ENCODE peak calls at places on chromosome 17, in four cellular contexts. X, B, Y and A are unnamed samples.

GRCh38 chr17:10927712-10928111 is 89.8 kb upstream of the PIRT start:
- DNase-seq in B (no peak), X (no peak), Y (no peak), A (no peak)

GRCh38 chr17:36849871-36850348 is 87.4 kb upstream of the LHX1 start:
- DNase-seq in X (no peak), B (no peak), Y (no peak), A (no peak)

GRCh38 chr17:34011599-34011998 is 243.5 kb upstream of the CCL2 start:
- DNase-seq in B (no peak), Y (no peak), X (no peak), A (no peak)

GRCh38 chr17:75087558-75088453 is at the start of gene SLC16A5:
- DNase-seq in B (peak; percentile 97), X (peak; percentile 91), Y (peak; percentile 92), A (no peak)

GRCh38 chr17:2068589-2069051 is 13.7 kb downstream of the HIC1 start:
- DNase-seq in Y (no peak), B (no peak), X (no peak), A (no peak)

GRCh38 chr17:82216301-82217119 is 3.9 kb upstream of the CCDC57 start:
- DNase-seq in B (no peak), X (peak; percentile 66), Y (peak; percentile 85), A (no peak)

GRCh38 chr17:17924857-17925250 is 47.3 kb downstream of the TOM1L2 start:
- DNase-seq in X (no peak), B (no peak), Y (no peak), A (no peak)

GRCh38 chr17:17203173-17203730 is 2.9 kb downstream of the PLD6 start:
- DNase-seq in Y (no peak), B (no peak), X (no peak), A (no peak)

GRCh38 chr17:43861960-43862359 is 15.0 kb downstream of the CD300LG start:
- DNase-seq in B (no peak), Y (no peak), X (no peak), A (no peak)

GRCh38 chr17:78716814-78717393 is 65.2 kb downstream of the CYTH1 start:
- DNase-seq in B (no peak), X (peak; percentile 76), Y (peak; percentile 84), A (no peak)

GRCh38 chr17:36525113-36525512 is 9.6 kb downstream of the MYO19 start:
- DNase-seq in B (no peak), Y (no peak), X (no peak), A (no peak)

GRCh38 chr17:81576621-81577277 is 24.6 kb upstream of the FAAP100 start:
- DNase-seq in X (no peak), Y (no peak), B (no peak), A (no peak)

GRCh38 chr17:8726477-8726876 is 18.2 kb downstream of the CCDC42 start:
- DNase-seq in X (no peak), Y (no peak), B (no peak), A (no peak)

GRCh38 chr17:79070266-79070880 is 4.3 kb upstream of the ENGASE start:
- DNase-seq in Y (no peak), X (no peak), B (no peak), A (no peak)

GRCh38 chr17:38705523-38705802 is 390 bp downstream of the MLLT6 start:
- DNase-seq in X (no peak), B (no peak), Y (no peak), A (no peak)

GRCh38 chr17:70906808-70907207 is 737.5 kb downstream of the KCNJ2 start:
- DNase-seq in Y (no peak), B (no peak), X (peak; percentile 20), A (no peak)

DNA sequence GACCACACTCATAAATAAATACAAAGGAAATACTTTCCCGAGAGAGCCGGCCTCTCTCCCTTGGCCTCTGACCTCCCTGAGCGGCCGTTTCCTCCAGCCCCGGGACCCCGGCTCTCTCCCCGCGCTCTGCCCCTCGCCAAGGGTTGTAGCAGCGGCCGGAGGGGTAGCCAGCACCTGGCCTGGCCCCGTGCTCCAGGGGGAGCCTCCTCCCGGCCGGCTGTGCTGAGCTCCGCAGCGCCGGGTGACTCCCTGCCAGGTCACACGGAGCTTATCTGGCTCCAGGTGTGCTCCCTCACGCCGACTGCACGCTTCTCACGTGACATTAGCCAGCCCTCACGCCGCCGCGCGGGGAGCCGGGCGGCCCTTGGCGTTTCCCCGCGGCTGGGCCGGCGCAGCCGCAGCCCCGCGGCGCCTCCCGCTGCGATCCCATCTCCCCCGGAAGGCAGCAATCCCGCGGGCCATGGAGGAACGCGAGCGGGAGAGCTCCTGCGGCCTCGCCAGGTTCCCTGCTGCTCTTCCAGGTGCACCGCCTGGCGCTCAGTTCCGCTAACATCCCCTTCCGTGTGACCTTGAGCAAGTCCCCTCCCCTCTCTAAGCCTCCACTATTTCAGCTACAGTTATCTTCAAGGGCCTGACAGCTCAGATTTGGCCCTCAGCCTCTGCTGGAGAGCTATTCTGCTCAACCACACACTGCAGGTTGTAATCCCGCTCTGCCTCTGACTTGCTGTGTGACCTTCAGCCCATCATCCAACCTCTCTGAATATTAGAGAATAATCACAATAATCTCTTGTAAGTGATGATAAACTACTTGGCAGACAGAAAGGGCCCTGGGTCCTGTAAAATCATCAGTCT is 3.5 kb downstream of the MYO18A start:
- DNase-seq in X (peak; percentile 52), B (no peak), Y (peak; percentile 83), A (no peak)
- TF ChIP-seq CTCF in X (no peak), B (peak; percentile 10), Y (no peak), A (no peak)

DNA sequence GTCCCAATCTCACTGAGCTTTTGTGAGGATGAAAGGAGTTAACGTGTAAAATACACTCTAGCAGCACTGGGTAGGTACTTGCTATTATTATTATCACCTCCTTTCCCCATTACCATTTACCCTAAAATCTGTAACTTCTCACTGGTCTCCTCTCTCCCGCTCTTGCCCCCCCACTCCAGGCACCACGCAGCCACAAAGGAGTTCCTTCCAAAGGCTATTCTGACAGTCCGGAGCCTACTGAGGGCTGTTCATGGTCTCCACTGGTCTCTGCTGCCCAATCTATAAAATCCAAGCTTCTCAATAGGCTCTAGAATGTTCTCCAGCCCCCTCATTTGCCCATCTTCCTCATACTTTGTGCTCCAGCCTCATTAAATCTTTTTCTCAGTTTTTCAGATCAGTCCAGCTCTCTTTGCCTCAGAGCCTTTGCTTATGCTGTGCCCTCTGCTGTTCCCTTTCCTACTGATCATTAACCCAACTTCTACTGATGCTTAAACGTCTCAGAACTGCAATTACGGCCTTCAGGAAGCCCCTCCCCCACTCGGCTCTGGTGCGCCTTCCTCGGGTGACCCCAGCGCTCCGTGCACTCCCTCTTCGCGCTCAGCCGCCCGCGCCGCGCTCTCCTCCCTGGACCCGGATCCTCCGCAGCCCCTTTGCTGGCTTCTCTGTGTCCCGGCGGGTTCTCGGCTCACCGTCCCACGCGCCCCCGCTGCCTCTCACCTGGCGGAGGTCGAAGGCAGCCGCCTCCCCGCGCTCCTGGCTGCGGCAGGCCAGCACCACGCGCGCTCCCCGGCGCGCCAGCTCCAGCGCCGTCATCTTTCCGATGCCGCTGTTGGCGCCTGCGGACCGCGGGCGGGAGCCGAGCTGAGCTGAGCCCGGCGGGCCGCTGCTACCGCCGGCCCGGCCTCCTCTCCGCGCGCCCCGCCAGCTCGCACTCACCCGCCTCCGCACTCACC is 737 bp downstream of the DHRS13 start:
- DNase-seq in Y (peak; percentile 78), X (peak; percentile 48), B (no peak), A (no peak)
- TF ChIP-seq CTCF in Y (no peak), X (no peak), B (no peak), A (no peak)

DNA sequence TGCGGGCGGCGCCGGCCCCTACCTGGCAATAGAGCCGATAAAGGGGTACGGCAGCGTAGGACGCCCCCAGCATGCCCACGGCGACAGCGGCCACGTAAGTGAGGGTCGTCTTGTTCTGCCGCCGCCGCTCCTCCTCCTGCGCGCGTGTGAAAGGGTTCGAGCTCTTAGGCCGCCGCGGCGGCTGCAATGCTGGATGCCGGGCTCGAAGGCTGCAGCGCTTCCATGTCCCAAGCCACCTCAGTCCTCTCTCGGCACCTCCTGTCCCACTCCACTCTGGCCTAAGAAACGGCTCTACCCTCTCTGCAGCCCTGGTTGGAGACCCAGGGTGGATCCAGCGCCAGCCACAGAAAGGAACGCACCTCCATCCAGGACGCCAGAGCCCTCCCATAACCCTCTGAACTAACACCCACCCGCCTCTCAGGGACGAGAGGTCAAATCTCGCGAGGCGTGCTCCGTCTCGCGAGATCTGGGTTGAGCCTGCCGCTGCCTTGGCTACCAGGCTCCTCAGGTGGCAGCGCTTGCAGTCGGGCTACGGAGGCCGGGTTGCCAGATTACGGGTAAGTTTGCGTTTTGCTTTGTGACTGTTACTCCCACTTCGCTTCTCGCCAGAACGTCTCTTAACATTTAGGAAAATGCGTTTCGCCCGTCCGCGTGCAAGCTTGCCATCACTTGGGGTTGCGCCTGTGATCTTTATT is at the start of the genes COX11 and STXBP4:
- DNase-seq in B (peak; percentile 97), X (peak; percentile 94), Y (peak; percentile 98), A (peak; percentile 78)
- TF ChIP-seq CTCF in B (no peak), X (peak; percentile 60), Y (no peak), A (peak; percentile 24)

GRCh38 chr17:14805348-14805747 is 459.8 kb downstream of the PMP22 start:
- DNase-seq in B (no peak), Y (no peak), X (no peak), A (no peak)
- TF ChIP-seq CTCF in B (no peak), Y (no peak), X (no peak), A (no peak)

GRCh38 chr17:76585649-76586593 is at the start of gene ST6GALNAC2:
- DNase-seq in X (peak; percentile 69), B (no peak), Y (peak; percentile 76), A (no peak)
- TF ChIP-seq CTCF in X (peak; percentile 63), B (peak; percentile 52), Y (no peak), A (peak; percentile 7)

GRCh38 chr17:4903051-4903818 is at the start of gene CHRNE:
- DNase-seq in B (peak; percentile 94), Y (peak; percentile 95), X (peak; percentile 51), A (peak; percentile 42)
- TF ChIP-seq CTCF in B (peak; percentile 80), Y (peak; percentile 63), X (peak; percentile 83), A (peak; percentile 72)

GRCh38 chr17:50514936-50515702 is 6.9 kb downstream of the MYCBPAP start:
- DNase-seq in B (no peak), X (peak; percentile 42), Y (no peak), A (no peak)

GRCh38 chr17:50518265-50519023 is 10.2 kb downstream of the MYCBPAP start:
- DNase-seq in B (no peak), Y (no peak), X (no peak), A (no peak)

GRCh38 chr17:50517504-50518264 is 9.4 kb downstream of the MYCBPAP start:
- DNase-seq in X (no peak), Y (no peak), B (no peak), A (no peak)

GRCh38 chr17:50519141-50519834 is 11.0 kb downstream of the MYCBPAP start:
- DNase-seq in X (no peak), Y (no peak), B (no peak), A (no peak)

DNA sequence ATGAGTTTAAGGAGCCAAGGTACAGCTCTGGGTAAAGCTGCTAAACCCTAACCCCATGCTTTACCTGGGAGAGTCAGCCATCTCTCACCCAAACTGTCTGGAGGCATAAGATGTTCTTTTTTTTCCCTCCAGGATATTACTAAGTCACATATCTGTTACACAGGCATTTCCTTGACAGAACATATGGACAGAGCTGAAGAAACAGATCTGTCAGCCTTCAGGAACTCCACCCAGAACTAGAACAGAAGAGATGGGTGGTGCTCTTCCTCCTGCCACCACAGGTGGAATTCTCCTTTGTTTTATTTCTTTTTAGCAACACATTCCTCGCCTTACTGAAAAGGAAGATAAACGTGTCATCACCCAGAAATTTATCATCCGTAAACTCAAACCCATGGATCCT is 8.7 kb downstream of the MYCBPAP start:
- DNase-seq in Y (no peak), X (no peak), B (no peak), A (no peak)
- TF ChIP-seq CTCF in Y (no peak), X (no peak), B (no peak), A (no peak)